ENCODE peak calls at places on chromosomes 11 and 22, in nine cellular contexts. U is A549, T is endothelial cell of umbilical vein, P is breast epithelium, A is transverse colon, J is adrenal gland, E is HepG2, X is Peyer's patch, C is IMR-90. S is an unnamed sample.

GRCh38 chr11:41461057-41461681 is 1.7 kb upstream of the LRRC4C start:
- DNase-seq in C (no peak), A (no peak), U (no peak), E (peak; percentile 5), J (no peak), T (peak; percentile 16), X (no peak), P (no peak), S (no peak)

GRCh38 chr11:110497204-110497987 is 67.6 kb downstream of the FDX1 start:
- DNase-seq in T (no peak), C (no peak), E (no peak), U (no peak), X (no peak), J (no peak), P (no peak), A (no peak), S (no peak)

GRCh38 chr22:28142361-28142801 is 223.3 kb upstream of the PITPNB start:
- DNase-seq in U (no peak), T (peak; percentile 25), J (peak; percentile 28), P (no peak), A (no peak), E (peak; percentile 5), C (peak; percentile 85), X (no peak), S (no peak)

GRCh38 chr11:121109916-121110656 is 9.0 kb downstream of the TECTA start:
- DNase-seq in U (no peak), A (no peak), X (no peak), P (no peak), T (no peak), E (no peak), J (no peak), C (no peak), S (no peak)

GRCh38 chr11:88330826-88331428 is 6.6 kb downstream of the CTSC start:
- DNase-seq in E (no peak), J (no peak), P (no peak), A (no peak), X (no peak), C (no peak), U (no peak), T (no peak), S (no peak)

GRCh38 chr22:30453731-30454510 is 17.9 kb downstream of the SEC14L3 start:
- DNase-seq in U (no peak), T (no peak), J (no peak), E (no peak), A (no peak), C (no peak), X (no peak), P (no peak), S (peak; percentile 55)

GRCh38 chr11:83521647-83522596 is 235.8 kb upstream of the CCDC90B start:
- DNase-seq in T (no peak), E (peak; percentile 15), U (no peak), P (no peak), J (no peak), C (peak; percentile 31), A (no peak), X (peak; percentile 48), S (no peak)

GRCh38 chr22:17931400-17931825 is 92.9 kb downstream of the MICAL3 start:
- DNase-seq in A (peak; percentile 50), E (no peak), X (peak; percentile 57), J (peak; percentile 81), P (no peak), C (no peak), U (no peak), T (no peak), S (peak; percentile 83)

GRCh38 chr11:71843858-71844257 is 10.9 kb downstream of the DEFB108B start:
- DNase-seq in U (no peak), P (no peak), J (no peak), E (no peak), C (no peak), T (no peak), A (no peak), X (no peak), S (peak; percentile 85)

GRCh38 chr11:120011836-120012235 is 126.1 kb downstream of the TRIM29 start:
- DNase-seq in P (no peak), A (no peak), X (no peak), C (no peak), U (no peak), T (no peak), E (no peak), J (no peak), S (no peak)

GRCh38 chr22:36397767-36398093 is 10.0 kb upstream of the MYH9 start:
- DNase-seq in P (no peak), T (no peak), U (no peak), C (no peak), X (no peak), A (no peak), E (no peak), J (no peak), S (no peak)

GRCh38 chr11:64601605-64602465 is 10.8 kb downstream of the SLC22A12 start:
- DNase-seq in A (no peak), J (no peak), E (no peak), T (no peak), P (no peak), C (no peak), U (no peak), X (no peak), S (no peak)

GRCh38 chr11:17601206-17602075 is 54.4 kb downstream of the OTOG start:
- DNase-seq in A (no peak), E (no peak), P (no peak), C (no peak), X (no peak), T (no peak), J (no peak), U (no peak), S (no peak)

GRCh38 chr11:125926682-125927081 is 19.2 kb upstream of the VSIG10L2 start:
- DNase-seq in C (no peak), U (no peak), T (no peak), A (no peak), E (no peak), J (no peak), X (no peak), P (no peak), S (no peak)

GRCh38 chr11:83813296-83813695 is 527.1 kb upstream of the CCDC90B start:
- DNase-seq in X (no peak), J (no peak), A (no peak), E (no peak), C (peak; percentile 4), T (no peak), P (no peak), U (no peak), S (no peak)

GRCh38 chr11:93614111-93614784 is 47.2 kb upstream of the CEP295 start:
- DNase-seq in U (peak; percentile 8), C (no peak), X (no peak), P (no peak), T (no peak), J (no peak), E (peak; percentile 63), A (no peak), S (no peak)

DNA sequence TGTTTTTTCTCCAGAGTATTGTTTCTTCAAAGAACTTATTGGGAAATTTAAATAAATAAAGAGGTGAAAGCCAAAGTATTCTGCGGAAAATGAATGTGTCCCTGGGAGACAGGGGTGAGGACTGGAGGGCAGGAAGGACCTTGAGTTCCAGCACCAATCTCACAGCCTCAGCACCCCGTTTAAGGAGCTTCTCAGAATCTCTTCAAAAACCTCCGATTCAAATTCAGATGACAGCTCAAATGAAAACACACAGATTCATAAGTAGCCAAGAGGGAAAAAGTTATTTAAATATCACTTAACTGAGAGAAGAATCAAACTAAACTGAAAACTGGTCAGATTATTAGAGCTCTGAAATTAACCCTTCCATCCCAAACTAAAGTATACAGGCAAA is 12.5 kb downstream of the MTMR2 start:
- DNase-seq in J (no peak), X (no peak), E (no peak), U (no peak), T (no peak), A (no peak), C (no peak), P (no peak), S (no peak)
- H3K4me1 ChIP-seq in J (peaks cover 38% of the 10 kb centered on the region), X (no peaks in the 10 kb centered on the region), E (no peaks in the 10 kb centered on the region), U (peaks cover 25% of the 10 kb centered on the region), T (peaks cover 15% of the 10 kb centered on the region), A (no peaks in the 10 kb centered on the region), C (peaks cover 7% of the 10 kb centered on the region), P (no peaks in the 10 kb centered on the region), S (peaks cover 7% of the 10 kb centered on the region)

GRCh38 chr11:101584129-101584515 is 315 bp upstream of the TRPC6 start:
- DNase-seq in E (no peak), J (no peak), C (no peak), P (no peak), A (no peak), T (no peak), U (no peak), X (no peak), S (no peak)
- TF ChIP-seq POLR2A in E (no peak), J (no peak), C (no peak), P (no peak), A (no peak), T (no peak), U (no peak), X (no peak), S (no peak)

GRCh38 chr22:23236026-23236425 is 55.7 kb downstream of the BCR start:
- DNase-seq in E (no peak), A (no peak), C (peak; percentile 15), U (no peak), X (no peak), J (no peak), P (no peak), T (no peak), S (no peak)

GRCh38 chr22:23236440-23237139 is 56.3 kb downstream of the BCR start:
- DNase-seq in C (no peak), U (no peak), X (no peak), J (no peak), A (no peak), E (no peak), T (no peak), P (no peak), S (peak; percentile 64)

GRCh38 chr22:23233746-23234408 is 53.6 kb downstream of the BCR start:
- DNase-seq in U (no peak), P (no peak), C (peak; percentile 92), E (no peak), J (no peak), T (no peak), X (no peak), A (no peak), S (peak; percentile 71)

GRCh38 chr22:23234409-23235161 is 54.3 kb downstream of the BCR start:
- DNase-seq in T (no peak), U (no peak), C (no peak), A (no peak), E (no peak), P (no peak), X (no peak), J (no peak), S (no peak)

DNA sequence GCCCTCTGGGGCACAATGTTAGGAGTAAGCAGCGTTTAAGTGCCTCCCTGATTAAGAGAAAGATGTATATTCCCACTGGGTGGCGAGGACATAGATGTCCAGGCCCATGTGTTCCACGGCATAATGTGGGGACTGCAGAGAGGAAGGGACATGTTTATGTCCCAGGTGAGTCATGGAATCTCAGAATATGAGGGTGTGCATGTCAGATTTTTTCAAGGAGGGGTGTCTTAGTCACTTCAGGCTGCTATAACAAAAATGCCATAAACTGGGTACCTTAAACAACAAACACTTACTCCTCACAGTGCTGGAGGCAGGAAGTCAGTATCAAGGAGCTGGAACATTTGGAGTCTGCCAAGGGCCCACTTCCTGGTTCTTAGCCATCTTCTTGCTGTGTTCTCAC is 55.1 kb downstream of the BCR start:
- DNase-seq in J (no peak), E (no peak), A (no peak), C (peak; percentile 17), X (no peak), T (no peak), P (no peak), U (no peak), S (no peak)
- H3K4me1 ChIP-seq in J (peaks cover 22% of the 10 kb centered on the region), E (peaks cover 19% of the 10 kb centered on the region), A (peaks cover 19% of the 10 kb centered on the region), C (peaks cover 14% of the 10 kb centered on the region), X (no peaks in the 10 kb centered on the region), T (peaks cover 5% of the 10 kb centered on the region), P (peaks cover 10% of the 10 kb centered on the region), U (no peaks in the 10 kb centered on the region), S (peaks cover 33% of the 10 kb centered on the region)

GRCh38 chr11:813440-814096 is 3.8 kb downstream of the RPLP2 start:
- DNase-seq in A (no peak), T (no peak), P (no peak), E (no peak), X (no peak), U (no peak), C (no peak), J (no peak), S (no peak)
- TF ChIP-seq POLR2A in A (no peak), T (no peak), P (no peak), E (no peak), X (no peak), U (no peak), C (peak; percentile 59), J (no peak), S (no peak)

S was measured in thyroid gland.